ENCODE peak calls at places on chromosome 5, in four cellular contexts. J is AG04450, Z is lower leg skin, K is AG04449. G is an unnamed sample.
A peak's percentile ranks its signal among the peaks of the same experiment; 100 is the strongest.

GRCh38 chr5:172902497-172903472 is 56.4 kb upstream of the RPL26L1 start:
- DNase-seq in K (peak; percentile 99), Z (no peak), J (peak; percentile 94), G (peak; percentile 77)

GRCh38 chr5:74127377-74128338 is 501.7 kb downstream of the ARHGEF28 start:
- DNase-seq in K (no peak), J (no peak), Z (no peak), G (no peak)

GRCh38 chr5:118529361-118530154 is 458.8 kb downstream of the DTWD2 start:
- DNase-seq in Z (no peak), K (no peak), J (no peak), G (no peak)

GRCh38 chr5:126445502-126446174 is 22.4 kb downstream of the GRAMD2B start:
- DNase-seq in J (no peak), Z (no peak), K (no peak), G (no peak)

GRCh38 chr5:83924171-83924570 is 203.5 kb upstream of the HAPLN1 start:
- DNase-seq in Z (no peak), J (no peak), K (peak; percentile 68), G (no peak)

GRCh38 chr5:154274828-154275185 is 84.3 kb downstream of the GALNT10 start:
- DNase-seq in K (no peak), Z (no peak), J (no peak), G (no peak)

GRCh38 chr5:88925692-88926490 is 42.9 kb upstream of the MEF2C start:
- DNase-seq in K (no peak), Z (no peak), J (peak; percentile 8), G (no peak)

GRCh38 chr5:14608169-14608568 is 26.6 kb downstream of the OTULINL start:
- DNase-seq in Z (no peak), K (no peak), J (no peak), G (no peak)

GRCh38 chr5:68708842-68709170 is 385.0 kb upstream of the SLC30A5 start:
- DNase-seq in J (no peak), K (no peak), Z (no peak), G (no peak)

GRCh38 chr5:41973887-41974286 is 48.8 kb downstream of the FBXO4 start:
- DNase-seq in J (no peak), K (no peak), Z (no peak), G (no peak)

GRCh38 chr5:80516826-80517225 is 28.9 kb downstream of the FAM151B start:
- DNase-seq in Z (no peak), J (peak; percentile 46), K (peak; percentile 38), G (no peak)

GRCh38 chr5:98938459-98938858 is 9.7 kb upstream of the CHD1 start:
- DNase-seq in K (no peak), J (no peak), Z (no peak), G (no peak)

GRCh38 chr5:67211926-67212325 is 15.3 kb upstream of the CD180 start:
- DNase-seq in Z (no peak), K (peak; percentile 57), J (peak; percentile 55), G (no peak)

GRCh38 chr5:164048527-164048926 is 543.1 kb downstream of the MAT2B start:
- DNase-seq in Z (no peak), J (no peak), K (no peak), G (no peak)

GRCh38 chr5:1734908-1735289 is 64.7 kb downstream of the MRPL36 start:
- DNase-seq in K (no peak), J (no peak), Z (peak; percentile 56), G (no peak)

GRCh38 chr5:1735320-1735970 is 64.2 kb downstream of the MRPL36 start:
- DNase-seq in K (no peak), Z (peak; percentile 78), J (no peak), G (no peak)

GRCh38 chr5:1737790-1738405 is 61.7 kb downstream of the MRPL36 start:
- DNase-seq in Z (peak; percentile 40), J (no peak), K (no peak), G (no peak)

GRCh38 chr5:1736065-1736464 is 63.6 kb downstream of the MRPL36 start:
- DNase-seq in Z (peak; percentile 42), J (no peak), K (no peak), G (no peak)

GRCh38 chr5:1736889-1737711 is 62.5 kb downstream of the MRPL36 start:
- DNase-seq in J (no peak), Z (peak; percentile 71), K (no peak), G (no peak)
- TF ChIP-seq CTCF in J (no peak), Z (no peak), K (no peak), G (no peak)

GRCh38 chr5:135582099-135582781 is 3.4 kb upstream of the CXCL14 start:
- DNase-seq in K (no peak), J (no peak), Z (no peak), G (no peak)
- TF ChIP-seq CTCF in K (no peak), J (no peak), Z (no peak), G (no peak)

DNA sequence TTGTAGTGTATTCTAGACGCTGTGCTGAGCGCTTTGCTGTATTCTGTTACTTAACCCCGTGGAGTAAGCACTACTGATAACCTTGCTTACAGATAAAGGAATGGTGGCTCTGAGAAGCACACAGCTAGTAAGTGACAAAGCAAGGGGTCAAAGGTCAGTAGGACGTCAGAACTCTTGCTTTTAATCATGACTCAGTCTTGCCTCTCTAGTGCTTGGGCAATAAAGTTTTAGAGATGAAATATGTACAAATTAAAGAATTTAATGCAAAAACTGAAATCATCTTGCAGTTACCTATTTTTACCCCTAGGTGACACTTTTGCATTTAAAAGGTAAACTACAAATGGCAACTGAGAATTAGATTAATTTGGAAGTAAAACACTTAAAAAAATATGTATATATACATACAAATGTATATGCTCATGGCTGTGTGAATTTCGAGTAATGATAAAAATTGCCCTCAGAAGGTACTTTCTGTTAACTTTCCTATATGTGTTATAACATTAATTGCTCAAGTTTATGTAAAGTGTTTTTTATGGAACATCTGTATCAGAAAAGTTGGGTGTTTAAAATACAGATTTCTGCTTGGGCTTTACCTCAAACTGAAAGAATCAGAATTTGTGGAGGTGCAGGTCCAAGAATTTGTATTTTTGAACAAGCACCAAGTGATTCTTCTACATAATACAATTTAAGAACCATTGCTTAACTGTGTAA is 175.1 kb upstream of the DAB2 start:
- DNase-seq in J (no peak), K (no peak), Z (no peak), G (no peak)
- TF ChIP-seq CTCF in J (peak; percentile 47), K (peak; percentile 15), Z (no peak), G (no peak)

GRCh38 chr5:132754111-132754510 is 6.9 kb downstream of the CCNI2 start:
- DNase-seq in Z (no peak), J (no peak), K (no peak), G (no peak)

GRCh38 chr5:132751971-132752580 is 4.8 kb downstream of the CCNI2 start:
- DNase-seq in J (no peak), K (no peak), Z (no peak), G (no peak)

GRCh38 chr5:132752581-132753125 is 5.4 kb downstream of the CCNI2 start:
- DNase-seq in Z (no peak), K (no peak), J (no peak), G (no peak)

GRCh38 chr5:132754947-132755346 is 7.7 kb downstream of the CCNI2 start:
- DNase-seq in K (no peak), J (peak; percentile 10), Z (no peak), G (no peak)

DNA sequence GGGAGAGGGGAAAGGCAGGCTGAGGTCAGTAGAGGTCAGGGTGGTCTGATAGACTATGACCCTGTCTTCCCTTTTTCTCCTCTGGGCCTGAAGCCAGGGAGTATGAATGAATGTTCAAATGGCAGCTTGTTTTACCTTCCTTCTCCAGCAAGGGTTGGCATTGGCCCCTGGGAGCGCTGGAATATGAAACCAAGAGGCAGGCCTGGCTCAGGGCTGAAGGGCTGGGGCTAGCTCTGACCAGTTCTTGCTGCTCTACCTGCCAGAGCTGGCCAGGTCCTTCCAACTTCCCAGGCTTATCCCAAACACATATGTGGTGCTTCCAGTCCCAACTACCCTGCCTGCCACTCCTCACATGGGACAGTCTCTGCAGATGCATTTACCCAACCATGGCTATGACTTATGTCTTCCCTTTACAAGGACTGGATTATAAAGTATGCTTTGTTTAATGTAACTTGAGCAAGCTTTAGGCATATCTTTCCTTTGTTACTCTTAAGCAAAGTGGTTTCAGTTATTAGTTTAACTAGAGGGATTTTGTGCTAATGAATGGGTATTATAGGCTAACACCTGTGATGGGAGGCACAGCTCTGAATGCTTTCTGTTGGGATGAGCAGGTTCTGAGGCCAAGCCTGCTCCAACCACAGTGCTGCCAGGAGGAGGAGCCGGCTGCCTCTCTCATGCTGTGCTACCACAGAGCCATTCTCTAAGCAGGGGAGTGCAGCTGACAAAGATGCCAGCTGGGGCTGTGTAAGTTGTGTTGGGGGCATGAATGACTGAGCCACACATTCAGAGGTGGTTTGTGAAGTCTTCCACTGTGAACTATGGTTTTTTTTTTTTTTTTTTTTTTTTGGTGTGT is 6.1 kb downstream of the CCNI2 start:
- DNase-seq in Z (peak; percentile 83), J (no peak), K (no peak), G (no peak)
- TF ChIP-seq CTCF in Z (no peak), J (peak; percentile 6), K (peak; percentile 23), G (no peak)

DNA sequence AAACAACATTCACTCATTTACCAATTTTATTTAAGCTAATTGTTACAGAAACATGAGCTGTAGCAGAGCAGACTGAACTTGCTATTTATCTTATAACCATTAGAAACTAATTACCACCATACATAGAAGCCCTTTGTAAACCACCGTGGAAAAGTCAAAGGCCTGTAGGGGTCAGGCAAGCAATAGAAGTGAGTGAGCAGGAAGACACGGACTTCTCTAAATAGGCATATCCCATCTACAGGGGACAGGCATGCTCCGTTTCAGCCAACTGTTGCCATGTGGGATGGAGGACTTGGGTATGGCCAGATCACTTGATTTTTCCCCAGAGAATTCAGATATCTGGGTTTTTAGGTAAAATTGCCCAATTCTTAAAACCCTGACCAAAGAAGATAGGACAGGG is 44.8 kb downstream of the PRRC1 start:
- DNase-seq in K (no peak), Z (no peak), J (no peak), G (no peak)
- TF ChIP-seq CTCF in K (no peak), Z (no peak), J (peak; percentile 10), G (no peak)

DNA sequence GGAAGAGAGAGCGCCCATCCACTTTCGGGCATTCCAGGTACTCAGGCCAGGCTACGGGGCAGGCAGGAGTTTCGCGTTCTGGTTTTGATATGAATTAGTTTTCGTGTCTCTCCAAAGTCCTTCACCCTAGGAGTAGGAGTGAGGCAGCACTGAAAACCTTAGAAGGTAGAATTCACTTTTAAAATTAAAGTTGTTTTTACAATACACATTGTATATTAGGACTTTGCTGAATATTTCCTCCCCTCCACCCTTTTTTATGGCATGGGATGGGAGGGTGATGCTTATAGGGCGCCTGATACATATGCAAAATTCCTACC is 747 bp downstream of the ITGA1 start:
- DNase-seq in J (no peak), K (no peak), Z (no peak), G (no peak)
- TF ChIP-seq CTCF in J (no peak), K (no peak), Z (no peak), G (no peak)

GRCh38 chr5:120447706-120448239 is 16.3 kb upstream of the PRR16 start:
- DNase-seq in K (no peak), Z (no peak), J (no peak), G (no peak)
- TF ChIP-seq CTCF in K (peak; percentile 7), Z (no peak), J (peak; percentile 5), G (no peak)

GRCh38 chr5:160905285-160905684 is 53.3 kb upstream of the ATP10B start:
- DNase-seq in K (no peak), J (no peak), Z (no peak), G (no peak)

GRCh38 chr5:160903076-160903475 is 51.1 kb upstream of the ATP10B start:
- DNase-seq in J (no peak), K (no peak), Z (no peak), G (no peak)

DNA sequence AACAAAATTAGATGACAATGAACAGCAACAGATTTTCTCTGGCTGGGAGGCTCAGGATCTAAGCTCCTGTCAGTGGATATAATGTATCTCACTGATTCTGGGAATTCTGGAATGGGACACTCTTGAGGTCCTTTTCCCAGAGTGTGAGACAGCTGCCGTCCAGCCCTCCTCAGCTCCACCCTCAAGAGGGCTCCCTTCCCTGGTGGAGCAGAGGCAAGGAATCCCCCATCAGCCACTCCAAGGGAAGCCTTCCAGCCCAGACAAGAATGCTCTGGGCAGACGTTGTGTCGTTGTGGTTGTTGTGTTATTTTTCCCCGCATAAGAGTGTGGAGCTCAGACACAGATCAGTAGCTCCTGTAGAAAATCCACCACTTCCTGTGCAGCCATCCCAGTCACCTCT is 47.7 kb upstream of the ATP10B start:
- DNase-seq in J (no peak), Z (no peak), K (no peak), G (no peak)
- TF ChIP-seq CTCF in J (no peak), Z (no peak), K (no peak), G (no peak)